ENCODE peak calls at places on chromosomes 6 and 20, in six cellular contexts. D is CD8-positive, alpha-beta T cell; F is left ventricle myocardium inferior; H is cardiac muscle cell; V is GM23248; U is NT2/D1. Z is an unnamed sample.

GRCh38 chr20:6767536-6768227 is at the start of gene BMP2:
- DNase-seq in F (peak; percentile 69), V (peak; percentile 76), H (peak; percentile 91), D (no peak), U (no peak), Z (peak; percentile 20)

GRCh38 chr6:52390361-52390727 is 28.4 kb downstream of the PAQR8 start:
- DNase-seq in D (peak; percentile 38), H (no peak), U (no peak), F (no peak), V (peak; percentile 64), Z (no peak)

GRCh38 chr20:39643292-39643691 is 681.1 kb downstream of the DHX35 start:
- DNase-seq in U (no peak), H (no peak), F (no peak), D (no peak), V (no peak), Z (no peak)

GRCh38 chr20:33703498-33704137 is 16.5 kb downstream of the PXMP4 start:
- DNase-seq in D (no peak), H (no peak), F (no peak), U (no peak), V (no peak), Z (no peak)

GRCh38 chr6:143955971-143956370 is 52.1 kb downstream of the PLAGL1 start:
- DNase-seq in V (no peak), D (no peak), F (no peak), U (no peak), H (no peak), Z (no peak)

GRCh38 chr6:154427425-154427824 is 70.8 kb upstream of the IPCEF1 start:
- DNase-seq in D (no peak), F (no peak), U (no peak), V (no peak), H (no peak), Z (no peak)

GRCh38 chr6:124679392-124679791 is 282.8 kb upstream of the RNF217 start:
- DNase-seq in U (no peak), D (no peak), V (peak; percentile 42), H (no peak), F (no peak), Z (no peak)

GRCh38 chr20:45946149-45946970 is 11.9 kb downstream of the PCIF1 start:
- DNase-seq in V (peak; percentile 82), H (no peak), F (no peak), U (no peak), D (peak; percentile 37), Z (peak; percentile 88)

GRCh38 chr20:58228103-58228483 is 360 bp downstream of the ANKRD60 start:
- DNase-seq in F (no peak), H (no peak), D (no peak), U (no peak), V (peak; percentile 38), Z (no peak)

GRCh38 chr6:131398176-131398575 is 174.8 kb upstream of the ARG1 start:
- DNase-seq in H (no peak), F (no peak), D (no peak), U (no peak), V (no peak), Z (no peak)

GRCh38 chr20:37745553-37745952 is 51.7 kb downstream of the CTNNBL1 start:
- DNase-seq in D (no peak), U (no peak), H (no peak), V (no peak), F (no peak), Z (no peak)

GRCh38 chr6:36129889-36130671 is at the start of gene MAPK13:
- DNase-seq in U (no peak), V (peak; percentile 73), F (no peak), H (no peak), D (no peak), Z (no peak)

GRCh38 chr20:44720994-44721784 is 6.0 kb downstream of the CCN5 start:
- DNase-seq in D (no peak), H (no peak), F (no peak), V (peak; percentile 86), U (no peak), Z (no peak)

GRCh38 chr6:4282926-4283325 is 147.6 kb upstream of the ECI2 start:
- DNase-seq in V (no peak), D (no peak), H (no peak), U (no peak), F (no peak), Z (no peak)

GRCh38 chr6:133548409-133548808 is 307.3 kb downstream of the EYA4 start:
- DNase-seq in V (peak; percentile 67), F (no peak), U (no peak), D (no peak), H (peak; percentile 51), Z (no peak)

GRCh38 chr6:97669191-97669651 is 386.2 kb upstream of the MMS22L start:
- DNase-seq in D (no peak), H (peak; percentile 93), F (peak; percentile 18), V (peak; percentile 46), U (no peak), Z (no peak)

GRCh38 chr6:122033564-122034181 is 365.8 kb upstream of the HSF2 start:
- DNase-seq in U (peak; percentile 40), V (peak; percentile 81), H (peak; percentile 68), F (no peak), D (no peak), Z (no peak)

GRCh38 chr6:137214931-137215330 is 4.3 kb downstream of the IFNGR1 start:
- DNase-seq in D (no peak), U (no peak), H (no peak), F (no peak), V (peak; percentile 57), Z (no peak)
- H3K4me1 ChIP-seq in D (peaks cover 30% of the 10 kb centered on the region), U (no peaks in the 10 kb centered on the region), H (peaks cover 25% of the 10 kb centered on the region), F (peaks cover 92% of the 10 kb centered on the region), V (peaks cover 57% of the 10 kb centered on the region), Z (no peaks in the 10 kb centered on the region)

GRCh38 chr6:72651191-72651590 is 29.3 kb downstream of the KCNQ5 start:
- DNase-seq in D (no peak), H (no peak), U (no peak), F (no peak), V (peak; percentile 60), Z (no peak)
- H3K4me1 ChIP-seq in D (no peaks in the 10 kb centered on the region), H (peaks cover 16% of the 10 kb centered on the region), U (no peaks in the 10 kb centered on the region), F (no peaks in the 10 kb centered on the region), V (peaks cover 44% of the 10 kb centered on the region), Z (peaks cover 12% of the 10 kb centered on the region)

DNA sequence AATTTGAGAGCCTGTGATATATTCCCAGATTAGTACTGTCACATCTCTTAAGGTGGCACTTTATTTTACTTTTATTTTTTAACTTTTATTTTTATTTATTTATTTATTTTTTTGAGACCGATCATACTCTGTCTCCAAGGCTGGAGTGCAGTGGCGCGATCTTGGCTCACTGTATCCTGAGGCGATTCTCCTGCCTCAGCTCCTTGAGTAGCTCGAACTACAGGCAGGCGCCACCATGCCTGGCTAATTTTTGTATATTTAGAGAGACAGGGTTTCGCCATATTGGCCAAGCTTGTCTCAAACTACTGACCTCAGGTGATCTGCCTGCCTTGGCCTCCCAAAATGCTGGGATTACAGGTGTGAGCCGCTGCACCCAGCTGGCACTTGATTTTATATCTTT is 232.9 kb downstream of the SOX4 start:
- DNase-seq in U (no peak), D (no peak), H (no peak), V (no peak), F (no peak), Z (no peak)
- H3K4me1 ChIP-seq in U (peaks cover 2% of the 10 kb centered on the region), D (no peaks in the 10 kb centered on the region), H (peaks cover 6% of the 10 kb centered on the region), V (no peaks in the 10 kb centered on the region), F (no peaks in the 10 kb centered on the region), Z (no peaks in the 10 kb centered on the region)

DNA sequence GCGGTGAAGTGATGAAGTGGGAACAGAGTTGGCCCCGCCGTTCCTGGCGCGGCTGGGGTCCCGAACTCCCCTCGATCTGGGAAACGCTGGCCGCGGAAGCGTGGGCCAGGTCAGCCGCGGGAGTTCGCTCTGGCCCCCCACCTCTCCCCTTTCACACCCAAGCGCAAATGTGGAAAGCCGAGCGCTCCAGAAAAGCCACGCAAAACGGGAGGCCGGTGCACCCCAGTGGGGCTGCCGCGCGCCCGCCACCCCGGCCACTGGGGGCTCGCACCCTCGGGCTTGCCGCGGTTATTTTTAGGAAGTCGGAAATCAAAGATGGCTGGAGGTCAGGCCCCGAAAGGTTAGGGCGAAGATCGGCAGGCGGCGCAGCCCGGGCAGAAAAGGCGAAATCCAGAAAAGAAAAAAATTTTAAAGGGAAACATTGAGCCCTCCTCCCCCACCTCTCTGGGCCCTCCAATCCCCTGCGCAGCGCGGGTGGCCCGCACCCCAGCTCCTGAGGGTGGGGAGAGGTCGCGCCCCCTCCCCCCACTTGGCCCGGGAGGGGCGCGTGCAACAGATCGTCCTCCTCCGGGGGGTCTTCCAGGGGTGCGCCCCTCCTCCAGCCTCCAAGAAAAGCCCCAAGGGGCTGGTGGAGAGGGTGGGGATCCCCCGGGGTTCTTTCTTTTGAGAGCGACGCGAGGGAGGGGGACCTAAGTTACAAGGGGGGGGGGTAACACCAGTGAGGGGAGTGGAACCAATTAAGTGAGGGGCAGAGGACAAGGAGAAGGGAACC is 915 bp downstream of the SALL4 start:
- DNase-seq in H (peak; percentile 66), D (no peak), U (no peak), V (peak; percentile 38), F (no peak), Z (no peak)
- H3K4me1 ChIP-seq in H (peaks cover 32% of the 10 kb centered on the region), D (peaks cover 10% of the 10 kb centered on the region), U (peaks cover 4% of the 10 kb centered on the region), V (peaks cover 5% of the 10 kb centered on the region), F (peaks cover 25% of the 10 kb centered on the region), Z (peaks cover 17% of the 10 kb centered on the region)

DNA sequence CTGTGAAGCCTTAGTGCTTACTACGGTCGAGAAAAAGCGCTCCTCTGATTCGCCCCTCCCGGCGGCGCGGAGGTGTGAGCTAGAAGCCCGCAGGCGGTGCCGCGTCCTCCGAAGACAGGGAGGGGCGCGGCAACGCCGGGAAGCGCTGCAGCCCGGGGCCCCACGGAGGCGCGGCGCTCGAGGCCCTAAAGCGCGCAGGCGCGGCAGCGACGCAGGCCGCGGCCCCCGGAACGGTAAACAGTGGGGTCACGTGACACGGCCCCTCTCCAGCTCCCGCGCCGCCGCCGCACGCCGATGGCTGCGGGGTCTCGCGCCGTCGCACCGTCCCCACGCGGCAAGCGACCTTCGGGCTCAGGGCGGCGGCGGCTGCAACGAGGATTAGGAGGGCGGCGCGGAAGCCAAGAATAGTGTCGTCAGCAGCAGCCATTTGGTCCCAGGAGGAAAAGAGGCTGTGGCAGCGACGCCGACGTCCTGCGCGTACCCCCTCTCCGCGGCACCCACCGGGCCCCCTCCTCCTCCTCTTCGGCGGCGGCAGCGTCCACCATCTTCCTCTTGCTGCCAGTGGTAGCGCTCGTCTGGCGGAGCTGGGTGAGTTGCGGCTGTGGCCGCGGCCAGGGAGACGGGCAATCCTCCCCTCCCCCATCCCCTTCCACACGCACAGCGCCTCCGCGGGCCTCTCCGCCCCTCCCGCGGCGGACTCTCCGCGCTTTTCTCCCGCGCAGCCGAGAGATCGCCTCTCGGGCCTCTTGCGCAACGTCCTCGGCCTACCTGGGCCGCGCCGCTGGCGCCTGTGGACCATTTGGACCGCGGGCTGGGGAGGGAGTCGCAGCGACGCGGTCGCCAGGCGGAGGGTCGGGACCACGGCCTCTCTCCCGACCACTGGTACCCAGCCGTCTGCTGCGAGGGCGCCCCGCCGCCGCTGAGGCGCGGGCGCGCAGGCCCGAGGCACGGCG is at the start of gene PHF3:
- DNase-seq in V (peak; percentile 98), U (peak; percentile 68), F (peak; percentile 91), H (peak; percentile 97), D (peak; percentile 86), Z (peak; percentile 74)
- H3K4me1 ChIP-seq in V (peaks cover 36% of the 10 kb centered on the region), U (no peaks in the 10 kb centered on the region), F (peaks cover 62% of the 10 kb centered on the region), H (peaks cover 33% of the 10 kb centered on the region), D (peaks cover 35% of the 10 kb centered on the region), Z (peaks cover 34% of the 10 kb centered on the region)

GRCh38 chr20:14882157-14882556 is 544.7 kb upstream of the FLRT3 start:
- DNase-seq in D (no peak), F (no peak), U (no peak), V (no peak), H (no peak), Z (no peak)
- H3K4me1 ChIP-seq in D (no peaks in the 10 kb centered on the region), F (no peaks in the 10 kb centered on the region), U (no peaks in the 10 kb centered on the region), V (peaks cover 26% of the 10 kb centered on the region), H (no peaks in the 10 kb centered on the region), Z (no peaks in the 10 kb centered on the region)

Z was measured in tibial nerve.